ENCODE peak calls at places on chromosomes 2 and 18, in ten cellular contexts. One of them, this sample, is unnamed.

GRCh38 chr18:5543854-5544389 is at the start of gene EPB41L3:
- DNase-seq in HepG2: no peak
- DNase-seq in transverse colon: peak; percentile 26
- DNase-seq in epithelial cell of esophagus: no peak
- DNase-seq in coronary artery: peak; percentile 74
- DNase-seq in heart right ventricle: peak; percentile 28
- DNase-seq in A549: no peak
- DNase-seq in kidney epithelial cell: no peak
- DNase-seq in lower lobe of right lung: peak; percentile 69
- DNase-seq in suprapubic skin: no peak
- DNase-seq in this sample: peak; percentile 48

GRCh38 chr18:58431215-58431614 is 197.7 kb downstream of the ALPK2 start:
- DNase-seq in kidney epithelial cell: no peak
- DNase-seq in HepG2: no peak
- DNase-seq in heart right ventricle: no peak
- DNase-seq in lower lobe of right lung: no peak
- DNase-seq in suprapubic skin: no peak
- DNase-seq in coronary artery: no peak
- DNase-seq in transverse colon: no peak
- DNase-seq in A549: no peak
- DNase-seq in epithelial cell of esophagus: no peak
- DNase-seq in this sample: no peak

GRCh38 chr2:212354382-212354781 is 184.2 kb downstream of the ERBB4 start:
- DNase-seq in kidney epithelial cell: no peak
- DNase-seq in suprapubic skin: no peak
- DNase-seq in heart right ventricle: no peak
- DNase-seq in epithelial cell of esophagus: no peak
- DNase-seq in transverse colon: no peak
- DNase-seq in coronary artery: no peak
- DNase-seq in HepG2: peak; percentile 48
- DNase-seq in lower lobe of right lung: no peak
- DNase-seq in A549: no peak
- DNase-seq in this sample: no peak

GRCh38 chr2:26298638-26299393 is 47.1 kb upstream of the SELENOI start:
- DNase-seq in suprapubic skin: no peak
- DNase-seq in lower lobe of right lung: peak; percentile 70
- DNase-seq in HepG2: peak; percentile 27
- DNase-seq in epithelial cell of esophagus: peak; percentile 71
- DNase-seq in transverse colon: peak; percentile 23
- DNase-seq in heart right ventricle: peak; percentile 27
- DNase-seq in A549: no peak
- DNase-seq in kidney epithelial cell: no peak
- DNase-seq in coronary artery: peak; percentile 78
- DNase-seq in this sample: peak; percentile 55

GRCh38 chr18:62634471-62634870 is 80.9 kb upstream of the PHLPP1 start:
- DNase-seq in transverse colon: no peak
- DNase-seq in HepG2: no peak
- DNase-seq in heart right ventricle: no peak
- DNase-seq in epithelial cell of esophagus: no peak
- DNase-seq in kidney epithelial cell: no peak
- DNase-seq in A549: no peak
- DNase-seq in suprapubic skin: no peak
- DNase-seq in coronary artery: no peak
- DNase-seq in lower lobe of right lung: no peak
- DNase-seq in this sample: no peak

GRCh38 chr18:52319423-52319822 is 20.6 kb upstream of the DCC start:
- DNase-seq in kidney epithelial cell: no peak
- DNase-seq in lower lobe of right lung: no peak
- DNase-seq in transverse colon: no peak
- DNase-seq in heart right ventricle: no peak
- DNase-seq in coronary artery: no peak
- DNase-seq in A549: no peak
- DNase-seq in epithelial cell of esophagus: no peak
- DNase-seq in suprapubic skin: no peak
- DNase-seq in HepG2: no peak
- DNase-seq in this sample: peak; percentile 36

GRCh38 chr2:40394030-40394429 is 57.9 kb downstream of the SLC8A1 start:
- DNase-seq in transverse colon: no peak
- DNase-seq in epithelial cell of esophagus: no peak
- DNase-seq in A549: no peak
- DNase-seq in HepG2: no peak
- DNase-seq in kidney epithelial cell: no peak
- DNase-seq in suprapubic skin: no peak
- DNase-seq in heart right ventricle: no peak
- DNase-seq in coronary artery: no peak
- DNase-seq in lower lobe of right lung: no peak
- DNase-seq in this sample: no peak

GRCh38 chr2:117349687-117350086 is 464.8 kb upstream of the DDX18 start:
- DNase-seq in coronary artery: no peak
- DNase-seq in transverse colon: no peak
- DNase-seq in lower lobe of right lung: no peak
- DNase-seq in A549: no peak
- DNase-seq in epithelial cell of esophagus: no peak
- DNase-seq in suprapubic skin: no peak
- DNase-seq in HepG2: no peak
- DNase-seq in kidney epithelial cell: no peak
- DNase-seq in heart right ventricle: no peak
- DNase-seq in this sample: no peak

GRCh38 chr2:47321411-47322031 is 81.4 kb upstream of the MSH2 start:
- DNase-seq in kidney epithelial cell: no peak
- DNase-seq in heart right ventricle: no peak
- DNase-seq in epithelial cell of esophagus: no peak
- DNase-seq in suprapubic skin: no peak
- DNase-seq in A549: no peak
- DNase-seq in transverse colon: no peak
- DNase-seq in lower lobe of right lung: peak; percentile 10
- DNase-seq in coronary artery: no peak
- DNase-seq in HepG2: no peak
- DNase-seq in this sample: peak; percentile 72
- H3K4me3 ChIP-seq in kidney epithelial cell: no peak overlapping the region
- H3K4me3 ChIP-seq in heart right ventricle: no peak overlapping the region
- H3K4me3 ChIP-seq in epithelial cell of esophagus: no peak overlapping the region
- H3K4me3 ChIP-seq in suprapubic skin: no peak overlapping the region
- H3K4me3 ChIP-seq in A549: no peak overlapping the region
- H3K4me3 ChIP-seq in transverse colon: no peak overlapping the region
- H3K4me3 ChIP-seq in lower lobe of right lung: no peak overlapping the region
- H3K4me3 ChIP-seq in coronary artery: no peak overlapping the region
- H3K4me3 ChIP-seq in HepG2: no peak overlapping the region
- H3K4me3 ChIP-seq in this sample: no peak overlapping the region

GRCh38 chr2:23555944-23556343 is 171.0 kb downstream of the KLHL29 start:
- DNase-seq in lower lobe of right lung: no peak
- DNase-seq in A549: no peak
- DNase-seq in HepG2: no peak
- DNase-seq in suprapubic skin: no peak
- DNase-seq in epithelial cell of esophagus: no peak
- DNase-seq in heart right ventricle: no peak
- DNase-seq in kidney epithelial cell: no peak
- DNase-seq in coronary artery: no peak
- DNase-seq in transverse colon: no peak
- DNase-seq in this sample: no peak

GRCh38 chr2:23559561-23560239 is 174.7 kb downstream of the KLHL29 start:
- DNase-seq in transverse colon: no peak
- DNase-seq in kidney epithelial cell: no peak
- DNase-seq in suprapubic skin: no peak
- DNase-seq in lower lobe of right lung: no peak
- DNase-seq in A549: no peak
- DNase-seq in HepG2: no peak
- DNase-seq in coronary artery: no peak
- DNase-seq in epithelial cell of esophagus: no peak
- DNase-seq in heart right ventricle: no peak
- DNase-seq in this sample: no peak

GRCh38 chr2:23554054-23554697 is 169.2 kb downstream of the KLHL29 start:
- DNase-seq in epithelial cell of esophagus: no peak
- DNase-seq in heart right ventricle: no peak
- DNase-seq in A549: no peak
- DNase-seq in lower lobe of right lung: no peak
- DNase-seq in suprapubic skin: no peak
- DNase-seq in coronary artery: no peak
- DNase-seq in kidney epithelial cell: no peak
- DNase-seq in HepG2: no peak
- DNase-seq in transverse colon: peak; percentile 16
- DNase-seq in this sample: peak; percentile 39

GRCh38 chr2:23556929-23557328 is 171.9 kb downstream of the KLHL29 start:
- DNase-seq in kidney epithelial cell: no peak
- DNase-seq in coronary artery: no peak
- DNase-seq in suprapubic skin: no peak
- DNase-seq in A549: no peak
- DNase-seq in heart right ventricle: no peak
- DNase-seq in transverse colon: no peak
- DNase-seq in epithelial cell of esophagus: no peak
- DNase-seq in lower lobe of right lung: no peak
- DNase-seq in HepG2: no peak
- DNase-seq in this sample: no peak

DNA sequence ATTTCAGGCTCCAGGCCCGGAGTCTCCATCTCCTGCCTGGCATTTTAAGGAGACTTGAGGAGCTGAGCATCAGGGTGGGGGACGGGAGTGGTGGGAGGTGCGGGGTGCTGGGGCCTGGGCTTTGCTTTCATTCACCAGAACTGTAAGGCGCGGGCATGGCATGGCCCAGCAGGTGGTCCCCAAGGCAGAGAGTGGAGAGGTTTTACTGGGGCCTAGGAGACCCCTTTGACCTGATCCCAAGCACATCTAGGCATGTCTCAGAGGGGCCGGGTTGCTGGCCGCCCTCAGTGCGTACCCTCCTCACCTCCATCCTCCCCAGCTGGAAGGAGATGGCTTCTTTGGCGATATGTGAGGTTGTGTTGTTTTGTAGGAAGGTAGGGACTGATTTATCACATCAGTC is 172.5 kb downstream of the KLHL29 start:
- DNase-seq in kidney epithelial cell: no peak
- DNase-seq in coronary artery: no peak
- DNase-seq in transverse colon: no peak
- DNase-seq in epithelial cell of esophagus: no peak
- DNase-seq in suprapubic skin: no peak
- DNase-seq in A549: no peak
- DNase-seq in HepG2: no peak
- DNase-seq in lower lobe of right lung: no peak
- DNase-seq in heart right ventricle: no peak
- DNase-seq in this sample: no peak
- TF ChIP-seq CTCF in kidney epithelial cell: no peak
- TF ChIP-seq CTCF in coronary artery: no peak
- TF ChIP-seq CTCF in transverse colon: no peak
- TF ChIP-seq CTCF in epithelial cell of esophagus: no peak
- TF ChIP-seq CTCF in suprapubic skin: no peak
- TF ChIP-seq CTCF in A549: no peak
- TF ChIP-seq CTCF in HepG2: no peak
- TF ChIP-seq CTCF in lower lobe of right lung: no peak
- TF ChIP-seq CTCF in heart right ventricle: no peak
- TF ChIP-seq CTCF in this sample: no peak

GRCh38 chr2:185695711-185696110 is 42.9 kb upstream of the FSIP2 start:
- DNase-seq in A549: no peak
- DNase-seq in lower lobe of right lung: no peak
- DNase-seq in coronary artery: no peak
- DNase-seq in heart right ventricle: no peak
- DNase-seq in transverse colon: no peak
- DNase-seq in HepG2: no peak
- DNase-seq in kidney epithelial cell: no peak
- DNase-seq in suprapubic skin: no peak
- DNase-seq in epithelial cell of esophagus: no peak
- DNase-seq in this sample: no peak

GRCh38 chr2:185687967-185688366 is 50.6 kb upstream of the FSIP2 start:
- DNase-seq in heart right ventricle: no peak
- DNase-seq in suprapubic skin: no peak
- DNase-seq in transverse colon: no peak
- DNase-seq in epithelial cell of esophagus: no peak
- DNase-seq in coronary artery: no peak
- DNase-seq in kidney epithelial cell: no peak
- DNase-seq in A549: no peak
- DNase-seq in HepG2: no peak
- DNase-seq in lower lobe of right lung: no peak
- DNase-seq in this sample: no peak

GRCh38 chr2:185689906-185690539 is 48.6 kb upstream of the FSIP2 start:
- DNase-seq in epithelial cell of esophagus: peak; percentile 42
- DNase-seq in heart right ventricle: no peak
- DNase-seq in HepG2: no peak
- DNase-seq in lower lobe of right lung: no peak
- DNase-seq in kidney epithelial cell: no peak
- DNase-seq in suprapubic skin: no peak
- DNase-seq in A549: peak; percentile 20
- DNase-seq in coronary artery: no peak
- DNase-seq in transverse colon: no peak
- DNase-seq in this sample: peak; percentile 3
- H3K4me3 ChIP-seq in epithelial cell of esophagus: no peak overlapping the region
- H3K4me3 ChIP-seq in heart right ventricle: no peak overlapping the region
- H3K4me3 ChIP-seq in HepG2: no peak overlapping the region
- H3K4me3 ChIP-seq in lower lobe of right lung: no peak overlapping the region
- H3K4me3 ChIP-seq in kidney epithelial cell: no peak overlapping the region
- H3K4me3 ChIP-seq in suprapubic skin: no peak overlapping the region
- H3K4me3 ChIP-seq in A549: no peak overlapping the region
- H3K4me3 ChIP-seq in coronary artery: no peak overlapping the region
- H3K4me3 ChIP-seq in transverse colon: no peak overlapping the region
- H3K4me3 ChIP-seq in this sample: no peak overlapping the region

DNA sequence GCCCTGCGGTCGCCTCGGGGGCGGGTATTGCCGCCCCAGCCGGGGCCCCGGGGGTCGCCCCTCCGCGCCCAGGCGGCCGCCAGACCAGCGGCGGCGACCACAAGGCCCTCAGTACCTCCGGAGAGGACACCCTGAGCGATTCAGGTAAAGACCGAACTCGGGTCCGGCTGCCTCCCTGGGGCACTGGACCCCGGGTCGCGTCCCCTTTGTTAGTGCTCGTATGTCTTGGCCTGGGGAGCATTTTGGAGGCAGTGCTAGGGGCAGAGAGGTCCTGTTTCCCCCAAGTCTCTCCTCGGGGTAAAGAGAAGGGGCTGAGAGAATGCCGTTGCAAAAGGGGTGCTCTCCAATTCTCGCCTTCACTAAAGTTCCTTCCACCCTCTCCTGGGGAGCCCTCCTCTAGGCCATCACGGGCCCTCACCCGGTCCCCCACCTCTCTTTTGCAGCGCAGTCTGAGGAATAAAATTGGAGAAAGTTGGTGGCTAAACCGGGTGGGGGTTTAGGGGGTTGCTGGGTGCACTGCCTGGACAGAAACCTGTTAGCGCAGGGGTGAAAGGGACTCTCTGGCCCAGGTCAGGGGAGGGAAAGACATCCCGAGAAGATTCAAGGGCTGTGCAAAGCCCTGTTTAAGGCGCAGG is 2.5 kb downstream of the MYCN start:
- DNase-seq in A549: no peak
- DNase-seq in lower lobe of right lung: no peak
- DNase-seq in transverse colon: no peak
- DNase-seq in kidney epithelial cell: no peak
- DNase-seq in HepG2: no peak
- DNase-seq in heart right ventricle: no peak
- DNase-seq in coronary artery: no peak
- DNase-seq in suprapubic skin: no peak
- DNase-seq in epithelial cell of esophagus: no peak
- DNase-seq in this sample: no peak
- TF ChIP-seq CTCF in A549: no peak
- TF ChIP-seq CTCF in lower lobe of right lung: no peak
- TF ChIP-seq CTCF in transverse colon: no peak
- TF ChIP-seq CTCF in kidney epithelial cell: no peak
- TF ChIP-seq CTCF in HepG2: no peak
- TF ChIP-seq CTCF in heart right ventricle: no peak
- TF ChIP-seq CTCF in coronary artery: no peak
- TF ChIP-seq CTCF in suprapubic skin: no peak
- TF ChIP-seq CTCF in epithelial cell of esophagus: no peak
- TF ChIP-seq CTCF in this sample: no peak